ENCODE peak calls at places on chromosomes 6 and 20, in eight cellular contexts. T is fibroblast of villous mesenchyme; Z is GM12865; V is lower lobe of right lung; H is HepG2; C is CD8-positive, alpha-beta T cell; O is HL-60; R is brain microvascular endothelial cell. I is an unnamed sample.

GRCh38 chr20:62182469-62183425 is at the start of gene MTG2:
- DNase-seq in C (peak; percentile 94), R (peak; percentile 90), V (peak; percentile 97), T (peak; percentile 96), H (peak; percentile 98), O (peak; percentile 98), Z (peak; percentile 98), I (peak; percentile 94)

GRCh38 chr20:58898629-58899028 is 46.1 kb downstream of the GNAS start:
- DNase-seq in V (no peak), T (no peak), Z (no peak), C (no peak), R (no peak), O (no peak), H (no peak), I (no peak)

GRCh38 chr6:45052325-45052724 is 275.8 kb upstream of the RUNX2 start:
- DNase-seq in T (no peak), R (no peak), Z (no peak), V (no peak), O (no peak), C (no peak), H (no peak), I (no peak)

GRCh38 chr20:36112112-36112511 is 42.4 kb upstream of the EPB41L1 start:
- DNase-seq in V (no peak), R (no peak), O (no peak), H (no peak), T (no peak), Z (no peak), C (no peak), I (no peak)

GRCh38 chr20:22686097-22686496 is 101.7 kb upstream of the FOXA2 start:
- DNase-seq in T (peak; percentile 74), R (peak; percentile 72), Z (peak; percentile 43), H (peak; percentile 32), O (no peak), V (peak; percentile 68), C (no peak), I (no peak)

GRCh38 chr6:111248789-111249188 is 161.5 kb downstream of the SLC16A10 start:
- DNase-seq in C (no peak), V (no peak), H (no peak), R (no peak), Z (no peak), O (no peak), T (no peak), I (no peak)

GRCh38 chr6:4377635-4378034 is 242.3 kb upstream of the ECI2 start:
- DNase-seq in H (no peak), V (no peak), R (no peak), T (no peak), Z (no peak), C (no peak), O (no peak), I (no peak)

GRCh38 chr6:145699462-145699861 is 35.9 kb downstream of the EPM2A start:
- DNase-seq in O (no peak), C (no peak), R (peak; percentile 69), Z (no peak), H (no peak), T (peak; percentile 30), V (no peak), I (no peak)

GRCh38 chr6:63804381-63804956 is 168.9 kb downstream of the PHF3 start:
- DNase-seq in R (peak; percentile 90), Z (no peak), C (no peak), O (no peak), H (no peak), T (peak; percentile 88), V (no peak), I (no peak)

GRCh38 chr20:38275815-38276550 is 15.4 kb upstream of the KIAA1755 start:
- DNase-seq in H (peak; percentile 43), O (peak; percentile 76), Z (no peak), V (no peak), T (peak; percentile 76), C (no peak), R (peak; percentile 94), I (no peak)

GRCh38 chr6:13183446-13184088 is 144.8 kb downstream of the TBC1D7 start:
- DNase-seq in Z (no peak), R (no peak), V (no peak), C (no peak), O (no peak), H (no peak), T (no peak), I (no peak)

GRCh38 chr6:46954819-46955520 is 33.2 kb upstream of the ADGRF5 start:
- DNase-seq in R (no peak), O (no peak), C (no peak), H (no peak), V (no peak), Z (no peak), T (no peak), I (no peak)

GRCh38 chr6:25122622-25123237 is 156.4 kb upstream of the CARMIL1 start:
- DNase-seq in C (no peak), V (no peak), H (no peak), T (no peak), O (no peak), R (no peak), Z (no peak), I (no peak)

GRCh38 chr6:131747821-131748353 is 37.1 kb upstream of the CTAGE9 start:
- DNase-seq in T (no peak), O (no peak), H (no peak), R (no peak), V (no peak), C (no peak), Z (no peak), I (no peak)

GRCh38 chr6:112296122-112296521 is 41.8 kb upstream of the LAMA4 start:
- DNase-seq in R (peak; percentile 84), T (peak; percentile 51), V (no peak), H (peak; percentile 32), C (no peak), O (no peak), Z (peak; percentile 12), I (no peak)

GRCh38 chr6:135522975-135523692 is 25.6 kb upstream of the AHI1 start:
- DNase-seq in Z (no peak), T (peak; percentile 93), V (no peak), O (no peak), R (peak; percentile 52), H (peak; percentile 66), C (no peak), I (no peak)

GRCh38 chr6:146803601-146804000 is 204.8 kb downstream of the ADGB start:
- DNase-seq in T (no peak), C (no peak), Z (no peak), H (no peak), O (no peak), V (no peak), R (no peak), I (no peak)

GRCh38 chr6:98514073-98514720 is 320.2 kb upstream of the POU3F2 start:
- DNase-seq in Z (peak; percentile 21), C (no peak), T (no peak), H (no peak), V (no peak), R (no peak), O (no peak), I (no peak)
- TF ChIP-seq CTCF in Z (no peak), C (no peak), T (no peak), H (no peak), V (no peak), R (no peak), O (no peak), I (no peak)

DNA sequence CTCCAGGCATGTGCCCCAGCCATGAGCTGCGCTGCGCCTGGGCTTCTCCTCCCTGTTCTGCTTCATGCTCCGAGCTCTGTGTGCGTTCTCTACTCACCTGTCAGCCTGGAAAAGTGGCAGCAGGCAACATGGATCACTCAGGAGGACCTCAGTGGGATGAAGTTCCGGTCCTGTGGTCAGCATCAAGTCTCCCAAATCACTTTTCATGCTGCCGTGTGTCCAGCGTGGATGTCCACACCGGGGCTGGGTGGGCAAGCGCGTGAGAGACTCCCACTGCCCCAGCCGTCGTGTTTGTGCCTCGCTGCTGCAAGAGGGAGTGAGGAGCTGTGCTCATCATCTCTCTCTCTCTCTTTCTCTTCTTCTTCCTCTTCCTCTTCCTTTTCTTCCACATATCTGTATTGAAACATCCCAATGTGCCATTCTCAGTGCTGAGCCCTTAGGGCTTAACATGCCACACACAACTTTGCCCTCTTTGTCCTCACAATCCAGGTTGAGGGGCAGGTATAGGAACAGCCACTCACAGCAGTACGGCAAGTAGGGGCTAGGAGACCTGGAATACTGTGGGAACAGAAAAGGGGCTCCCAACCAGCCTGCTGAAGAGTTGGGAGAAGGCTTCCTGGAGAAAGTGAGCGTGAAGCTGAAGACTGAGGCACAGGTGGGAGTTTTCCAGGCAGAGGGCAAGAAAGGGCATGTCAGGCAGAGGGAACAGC is 3.8 kb upstream of the PDYN start:
- DNase-seq in R (no peak), T (no peak), C (no peak), V (no peak), H (no peak), O (no peak), Z (no peak), I (peak; percentile 43)
- TF ChIP-seq CTCF in R (no peak), T (no peak), C (no peak), V (no peak), H (no peak), O (no peak), Z (no peak), I (no peak)

GRCh38 chr6:104941694-104942177 is 15.2 kb upstream of the LIN28B start:
- DNase-seq in O (no peak), T (no peak), Z (no peak), V (no peak), C (no peak), H (no peak), R (no peak), I (no peak)
- TF ChIP-seq CTCF in O (no peak), T (no peak), Z (no peak), V (no peak), C (no peak), H (no peak), R (no peak), I (no peak)

GRCh38 chr6:90278129-90278528 is 18.5 kb downstream of the BACH2 start:
- DNase-seq in C (no peak), T (no peak), O (no peak), V (no peak), Z (no peak), H (no peak), R (no peak), I (no peak)

GRCh38 chr6:90277301-90278011 is 19.2 kb downstream of the BACH2 start:
- DNase-seq in R (no peak), Z (no peak), V (no peak), T (no peak), O (no peak), C (no peak), H (no peak), I (no peak)

GRCh38 chr6:90273863-90274262 is 22.8 kb downstream of the BACH2 start:
- DNase-seq in R (no peak), Z (no peak), T (no peak), O (no peak), V (no peak), C (no peak), H (no peak), I (no peak)

GRCh38 chr6:90271831-90272230 is 24.8 kb downstream of the BACH2 start:
- DNase-seq in Z (no peak), T (no peak), V (no peak), O (peak; percentile 58), R (no peak), C (no peak), H (no peak), I (no peak)

DNA sequence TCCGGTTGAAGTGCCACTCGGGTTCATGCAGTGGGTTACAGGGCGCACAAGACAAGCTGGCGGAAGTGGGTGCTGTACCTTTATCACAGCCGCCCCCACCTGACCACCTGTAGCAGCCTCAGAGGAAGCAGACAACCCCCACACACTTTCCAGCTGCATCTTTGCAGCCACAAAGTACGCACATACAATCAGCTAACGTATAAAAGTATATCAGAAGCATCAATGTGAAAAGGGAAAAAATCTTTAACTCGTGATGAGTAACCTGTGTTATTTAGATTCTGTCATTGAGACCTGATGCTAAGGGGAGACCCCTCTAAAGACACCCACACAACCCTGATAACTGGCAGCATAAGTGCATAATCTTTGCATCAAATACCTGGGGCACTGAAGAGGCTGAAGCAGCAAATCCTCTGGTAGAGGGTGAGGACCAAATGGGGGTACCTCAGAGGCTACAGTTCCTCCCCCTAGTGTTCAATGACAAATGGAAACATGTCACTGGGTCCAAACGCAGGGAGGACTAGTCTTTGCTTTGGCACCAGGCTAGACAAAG is 22.1 kb downstream of the BACH2 start:
- DNase-seq in V (peak; percentile 43), O (no peak), C (peak; percentile 80), Z (peak; percentile 11), T (no peak), R (no peak), H (no peak), I (no peak)
- TF ChIP-seq CTCF in V (no peak), O (no peak), C (peak; percentile 47), Z (peak; percentile 17), T (peak; percentile 24), R (peak; percentile 26), H (peak; percentile 8), I (no peak)

I was measured in coronary artery.